ENCODE peak calls at places on chromosome 17, in ten cellular contexts. One of them, this sample, is unnamed. For H3K4me1, the result is how much of the 10 kb centered on the place peaks cover.

GRCh38 chr17:35617505-35617904 is 30.4 kb downstream of the AP2B1 start:
- DNase-seq in left ventricle myocardium inferior: no peak
- DNase-seq in hepatocyte: no peak
- DNase-seq in neuronal stem cell: no peak
- DNase-seq in ascending aorta: no peak
- DNase-seq in IMR-90: no peak
- DNase-seq in spleen: no peak
- DNase-seq in Caco-2: no peak
- DNase-seq in cardiac muscle cell: no peak
- DNase-seq in CD4-positive, alpha-beta memory T cell: no peak
- DNase-seq in this sample: no peak

GRCh38 chr17:28967240-28968135 is 16.2 kb upstream of the PHF12 start:
- DNase-seq in left ventricle myocardium inferior: no peak
- DNase-seq in hepatocyte: no peak
- DNase-seq in neuronal stem cell: peak
- DNase-seq in ascending aorta: no peak
- DNase-seq in IMR-90: no peak
- DNase-seq in spleen: peak
- DNase-seq in Caco-2: no peak
- DNase-seq in cardiac muscle cell: no peak
- DNase-seq in CD4-positive, alpha-beta memory T cell: no peak
- DNase-seq in this sample: no peak

GRCh38 chr17:8016632-8017424 is 14.4 kb downstream of the GUCY2D start:
- DNase-seq in left ventricle myocardium inferior: no peak
- DNase-seq in hepatocyte: peak
- DNase-seq in neuronal stem cell: peak
- DNase-seq in ascending aorta: peak
- DNase-seq in IMR-90: no peak
- DNase-seq in spleen: peak
- DNase-seq in Caco-2: peak
- DNase-seq in cardiac muscle cell: peak
- DNase-seq in CD4-positive, alpha-beta memory T cell: peak
- DNase-seq in this sample: peak

GRCh38 chr17:29616300-29617048 is 6.2 kb downstream of the CORO6 start:
- DNase-seq in left ventricle myocardium inferior: no peak
- DNase-seq in hepatocyte: no peak
- DNase-seq in neuronal stem cell: no peak
- DNase-seq in ascending aorta: no peak
- DNase-seq in IMR-90: no peak
- DNase-seq in spleen: no peak
- DNase-seq in Caco-2: no peak
- DNase-seq in cardiac muscle cell: no peak
- DNase-seq in CD4-positive, alpha-beta memory T cell: peak
- DNase-seq in this sample: no peak

GRCh38 chr17:20995873-20996723 is 46.7 kb downstream of the USP22 start:
- DNase-seq in left ventricle myocardium inferior: no peak
- DNase-seq in hepatocyte: no peak
- DNase-seq in neuronal stem cell: no peak
- DNase-seq in ascending aorta: peak
- DNase-seq in IMR-90: no peak
- DNase-seq in spleen: peak
- DNase-seq in Caco-2: no peak
- DNase-seq in cardiac muscle cell: no peak
- DNase-seq in CD4-positive, alpha-beta memory T cell: no peak
- DNase-seq in this sample: no peak

GRCh38 chr17:83034525-83034924 is 44.9 kb upstream of the METRNL start:
- DNase-seq in left ventricle myocardium inferior: no peak
- DNase-seq in hepatocyte: no peak
- DNase-seq in neuronal stem cell: no peak
- DNase-seq in ascending aorta: no peak
- DNase-seq in IMR-90: no peak
- DNase-seq in spleen: no peak
- DNase-seq in Caco-2: no peak
- DNase-seq in cardiac muscle cell: no peak
- DNase-seq in CD4-positive, alpha-beta memory T cell: no peak
- DNase-seq in this sample: no peak

GRCh38 chr17:951388-952132 is 28.0 kb downstream of the NXN start:
- DNase-seq in left ventricle myocardium inferior: no peak
- DNase-seq in hepatocyte: peak
- DNase-seq in neuronal stem cell: peak
- DNase-seq in ascending aorta: peak
- DNase-seq in IMR-90: peak
- DNase-seq in spleen: no peak
- DNase-seq in Caco-2: peak
- DNase-seq in cardiac muscle cell: peak
- DNase-seq in CD4-positive, alpha-beta memory T cell: no peak
- DNase-seq in this sample: no peak

GRCh38 chr17:28714281-28714680 is 2.6 kb upstream of the PROCA1 start:
- DNase-seq in left ventricle myocardium inferior: no peak
- DNase-seq in hepatocyte: no peak
- DNase-seq in neuronal stem cell: no peak
- DNase-seq in ascending aorta: no peak
- DNase-seq in IMR-90: no peak
- DNase-seq in spleen: no peak
- DNase-seq in Caco-2: no peak
- DNase-seq in cardiac muscle cell: no peak
- DNase-seq in CD4-positive, alpha-beta memory T cell: no peak
- DNase-seq in this sample: no peak

GRCh38 chr17:59848778-59849177 is 44.0 kb downstream of the TUBD1 start:
- DNase-seq in left ventricle myocardium inferior: peak
- DNase-seq in hepatocyte: peak
- DNase-seq in neuronal stem cell: no peak
- DNase-seq in ascending aorta: no peak
- DNase-seq in IMR-90: peak
- DNase-seq in spleen: peak
- DNase-seq in Caco-2: peak
- DNase-seq in cardiac muscle cell: no peak
- DNase-seq in CD4-positive, alpha-beta memory T cell: peak
- DNase-seq in this sample: peak

GRCh38 chr17:8485491-8485890 is 49.8 kb downstream of the NDEL1 start:
- DNase-seq in left ventricle myocardium inferior: no peak
- DNase-seq in hepatocyte: no peak
- DNase-seq in neuronal stem cell: no peak
- DNase-seq in ascending aorta: no peak
- DNase-seq in IMR-90: no peak
- DNase-seq in spleen: no peak
- DNase-seq in Caco-2: no peak
- DNase-seq in cardiac muscle cell: no peak
- DNase-seq in CD4-positive, alpha-beta memory T cell: no peak
- DNase-seq in this sample: no peak

GRCh38 chr17:65564793-65565192 is 3.3 kb upstream of the AXIN2 start:
- DNase-seq in left ventricle myocardium inferior: no peak
- DNase-seq in hepatocyte: peak
- DNase-seq in neuronal stem cell: no peak
- DNase-seq in ascending aorta: peak
- DNase-seq in IMR-90: peak
- DNase-seq in spleen: no peak
- DNase-seq in Caco-2: peak
- DNase-seq in cardiac muscle cell: peak
- DNase-seq in CD4-positive, alpha-beta memory T cell: no peak
- DNase-seq in this sample: no peak

GRCh38 chr17:40312131-40312731 is 3.3 kb downstream of the RARA start:
- DNase-seq in left ventricle myocardium inferior: peak
- DNase-seq in hepatocyte: no peak
- DNase-seq in neuronal stem cell: no peak
- DNase-seq in ascending aorta: peak
- DNase-seq in IMR-90: no peak
- DNase-seq in spleen: no peak
- DNase-seq in Caco-2: no peak
- DNase-seq in cardiac muscle cell: no peak
- DNase-seq in CD4-positive, alpha-beta memory T cell: no peak
- DNase-seq in this sample: no peak

GRCh38 chr17:75346906-75347305 is 57.7 kb upstream of the SLC25A19 start:
- DNase-seq in left ventricle myocardium inferior: no peak
- DNase-seq in hepatocyte: peak
- DNase-seq in neuronal stem cell: peak
- DNase-seq in ascending aorta: no peak
- DNase-seq in IMR-90: peak
- DNase-seq in spleen: no peak
- DNase-seq in Caco-2: peak
- DNase-seq in cardiac muscle cell: no peak
- DNase-seq in CD4-positive, alpha-beta memory T cell: no peak
- DNase-seq in this sample: no peak

GRCh38 chr17:75344664-75345063 is 55.4 kb upstream of the SLC25A19 start:
- DNase-seq in left ventricle myocardium inferior: no peak
- DNase-seq in hepatocyte: no peak
- DNase-seq in neuronal stem cell: no peak
- DNase-seq in ascending aorta: no peak
- DNase-seq in IMR-90: peak
- DNase-seq in spleen: no peak
- DNase-seq in Caco-2: no peak
- DNase-seq in cardiac muscle cell: no peak
- DNase-seq in CD4-positive, alpha-beta memory T cell: no peak
- DNase-seq in this sample: no peak

GRCh38 chr17:75343007-75343406 is 53.8 kb upstream of the SLC25A19 start:
- DNase-seq in left ventricle myocardium inferior: no peak
- DNase-seq in hepatocyte: no peak
- DNase-seq in neuronal stem cell: no peak
- DNase-seq in ascending aorta: no peak
- DNase-seq in IMR-90: no peak
- DNase-seq in spleen: no peak
- DNase-seq in Caco-2: peak
- DNase-seq in cardiac muscle cell: no peak
- DNase-seq in CD4-positive, alpha-beta memory T cell: no peak
- DNase-seq in this sample: no peak

GRCh38 chr17:75348386-75349012 is 57.0 kb downstream of the GRB2 start:
- DNase-seq in left ventricle myocardium inferior: no peak
- DNase-seq in hepatocyte: no peak
- DNase-seq in neuronal stem cell: no peak
- DNase-seq in ascending aorta: no peak
- DNase-seq in IMR-90: no peak
- DNase-seq in spleen: no peak
- DNase-seq in Caco-2: no peak
- DNase-seq in cardiac muscle cell: no peak
- DNase-seq in CD4-positive, alpha-beta memory T cell: no peak
- DNase-seq in this sample: no peak

DNA sequence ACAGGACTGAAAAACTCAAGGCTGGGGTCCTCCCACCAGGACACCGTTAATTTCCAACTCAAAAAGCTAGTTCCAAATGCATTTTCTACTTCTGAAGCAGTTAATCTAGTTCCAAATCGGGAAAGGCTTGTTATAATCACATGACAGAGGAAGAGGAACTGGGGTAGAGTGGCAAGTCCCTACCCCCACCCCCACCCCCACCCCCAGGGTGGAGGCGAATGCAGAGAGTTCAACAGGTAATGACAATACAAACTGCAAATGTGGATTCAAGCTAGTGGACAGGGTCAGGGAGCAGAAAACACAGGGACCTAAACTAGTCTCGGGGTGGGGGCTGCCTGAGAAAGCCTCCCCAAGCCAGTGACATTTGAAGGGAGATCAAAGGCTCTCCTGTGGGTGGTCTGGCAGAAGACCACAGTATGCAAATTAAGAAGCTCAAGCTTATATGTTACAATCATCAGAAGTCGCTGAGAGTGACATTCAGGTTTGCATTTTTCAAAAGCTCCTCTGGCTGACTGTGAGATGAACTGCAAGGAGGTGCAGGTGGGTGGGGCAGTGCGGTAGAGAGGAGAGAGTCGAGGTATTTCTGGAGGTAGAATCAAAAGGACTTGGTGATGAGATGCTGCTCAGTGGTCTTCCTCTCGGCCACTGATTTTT is 56.4 kb upstream of the SLC25A19 start:
- DNase-seq in left ventricle myocardium inferior: no peak
- DNase-seq in hepatocyte: no peak
- DNase-seq in neuronal stem cell: no peak
- DNase-seq in ascending aorta: no peak
- DNase-seq in IMR-90: no peak
- DNase-seq in spleen: peak
- DNase-seq in Caco-2: peak
- DNase-seq in cardiac muscle cell: no peak
- DNase-seq in CD4-positive, alpha-beta memory T cell: peak
- DNase-seq in this sample: no peak
- H3K4me1 ChIP-seq in left ventricle myocardium inferior: half or more
- H3K4me1 ChIP-seq in hepatocyte: under half
- H3K4me1 ChIP-seq in neuronal stem cell: under half
- H3K4me1 ChIP-seq in ascending aorta: under half
- H3K4me1 ChIP-seq in IMR-90: under half
- H3K4me1 ChIP-seq in spleen: half or more
- H3K4me1 ChIP-seq in Caco-2: under half
- H3K4me1 ChIP-seq in cardiac muscle cell: under half
- H3K4me1 ChIP-seq in CD4-positive, alpha-beta memory T cell: half or more
- H3K4me1 ChIP-seq in this sample: half or more

GRCh38 chr17:57458718-57459285 is 202.5 kb downstream of the MSI2 start:
- DNase-seq in left ventricle myocardium inferior: no peak
- DNase-seq in hepatocyte: no peak
- DNase-seq in neuronal stem cell: no peak
- DNase-seq in ascending aorta: no peak
- DNase-seq in IMR-90: no peak
- DNase-seq in spleen: no peak
- DNase-seq in Caco-2: no peak
- DNase-seq in cardiac muscle cell: no peak
- DNase-seq in CD4-positive, alpha-beta memory T cell: no peak
- DNase-seq in this sample: no peak
- H3K4me1 ChIP-seq in left ventricle myocardium inferior: half or more
- H3K4me1 ChIP-seq in hepatocyte: under half
- H3K4me1 ChIP-seq in neuronal stem cell: under half
- H3K4me1 ChIP-seq in ascending aorta: under half
- H3K4me1 ChIP-seq in IMR-90: under half
- H3K4me1 ChIP-seq in spleen: half or more
- H3K4me1 ChIP-seq in Caco-2: under half
- H3K4me1 ChIP-seq in cardiac muscle cell: under half
- H3K4me1 ChIP-seq in CD4-positive, alpha-beta memory T cell: half or more
- H3K4me1 ChIP-seq in this sample: under half

DNA sequence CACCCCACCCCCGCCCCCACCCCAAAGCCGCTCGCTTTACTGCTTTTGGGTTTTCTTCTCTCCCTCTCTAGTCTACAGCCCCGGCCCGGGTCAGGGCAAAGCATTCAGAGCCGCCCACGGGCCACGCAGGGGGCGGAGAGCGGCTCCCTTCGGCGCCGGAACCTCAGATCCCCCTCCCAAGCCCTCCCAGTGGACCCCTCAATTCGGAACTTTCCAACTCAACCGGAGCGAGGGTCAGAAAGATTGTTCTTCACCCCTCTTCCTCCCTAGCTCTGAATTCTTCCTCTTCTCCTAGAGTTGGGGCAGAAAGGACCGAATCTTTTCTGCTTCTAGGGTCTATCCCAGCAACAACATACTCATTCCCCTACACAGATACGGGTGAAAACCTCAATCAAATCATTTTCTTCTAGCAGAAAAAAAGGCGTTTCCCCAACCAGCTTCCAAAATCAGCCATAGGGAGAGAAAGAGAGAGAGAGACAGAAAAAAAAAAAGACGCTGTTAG is 1.0 kb downstream of the HOXB2 start:
- DNase-seq in left ventricle myocardium inferior: peak
- DNase-seq in hepatocyte: no peak
- DNase-seq in neuronal stem cell: no peak
- DNase-seq in ascending aorta: no peak
- DNase-seq in IMR-90: no peak
- DNase-seq in spleen: no peak
- DNase-seq in Caco-2: no peak
- DNase-seq in cardiac muscle cell: no peak
- DNase-seq in CD4-positive, alpha-beta memory T cell: peak
- DNase-seq in this sample: no peak
- H3K4me1 ChIP-seq in left ventricle myocardium inferior: under half
- H3K4me1 ChIP-seq in hepatocyte: under half
- H3K4me1 ChIP-seq in neuronal stem cell: under half
- H3K4me1 ChIP-seq in ascending aorta: under half
- H3K4me1 ChIP-seq in IMR-90: under half
- H3K4me1 ChIP-seq in spleen: half or more
- H3K4me1 ChIP-seq in Caco-2: under half
- H3K4me1 ChIP-seq in cardiac muscle cell: under half
- H3K4me1 ChIP-seq in CD4-positive, alpha-beta memory T cell: under half
- H3K4me1 ChIP-seq in this sample: under half

GRCh38 chr17:6681176-6681575 is 29.6 kb downstream of the C17orf100 start:
- DNase-seq in left ventricle myocardium inferior: no peak
- DNase-seq in hepatocyte: no peak
- DNase-seq in neuronal stem cell: no peak
- DNase-seq in ascending aorta: no peak
- DNase-seq in IMR-90: no peak
- DNase-seq in spleen: no peak
- DNase-seq in Caco-2: no peak
- DNase-seq in cardiac muscle cell: no peak
- DNase-seq in CD4-positive, alpha-beta memory T cell: no peak
- DNase-seq in this sample: no peak
- H3K4me1 ChIP-seq in left ventricle myocardium inferior: under half
- H3K4me1 ChIP-seq in hepatocyte: under half
- H3K4me1 ChIP-seq in neuronal stem cell: under half
- H3K4me1 ChIP-seq in ascending aorta: under half
- H3K4me1 ChIP-seq in IMR-90: under half
- H3K4me1 ChIP-seq in spleen: under half
- H3K4me1 ChIP-seq in Caco-2: under half
- H3K4me1 ChIP-seq in cardiac muscle cell: under half
- H3K4me1 ChIP-seq in CD4-positive, alpha-beta memory T cell: under half
- H3K4me1 ChIP-seq in this sample: under half

This sample was measured in right atrium auricular region.